ENCODE peak calls at places on chromosomes 1 and 21, in four cellular contexts. O is Peyer's patch, B is BE2C, G is D721Med. L is an unnamed sample.

GRCh38 chr1:54253480-54253879 is 53.5 kb downstream of the MRPL37 start:
- DNase-seq in O (no peak), B (no peak), G (no peak), L (no peak)

GRCh38 chr1:62299426-62300200 is 19.6 kb downstream of the KANK4 start:
- DNase-seq in O (no peak), B (no peak), G (no peak), L (no peak)

GRCh38 chr1:183218981-183219621 is 33.0 kb downstream of the LAMC2 start:
- DNase-seq in O (no peak), B (no peak), G (no peak), L (no peak)

GRCh38 chr1:24101796-24102580 is 9.9 kb downstream of the MYOM3 start:
- DNase-seq in O (peak; percentile 76), B (peak; percentile 37), G (no peak), L (no peak)

GRCh38 chr1:150194381-150195031 is 41.4 kb downstream of the ANP32E start:
- DNase-seq in O (no peak), B (no peak), G (no peak), L (no peak)

GRCh38 chr1:26772687-26773086 is 15.1 kb upstream of the PIGV start:
- DNase-seq in O (no peak), B (no peak), G (no peak), L (no peak)

GRCh38 chr1:936865-937264 is 13.1 kb downstream of the SAMD11 start:
- DNase-seq in O (no peak), B (no peak), G (no peak), L (no peak)

GRCh38 chr1:105427543-105427942 is 1628.9 kb upstream of the PRMT6 start:
- DNase-seq in O (no peak), B (no peak), G (no peak), L (no peak)

GRCh38 chr1:23208527-23208926 is 8.8 kb downstream of the HTR1D start:
- DNase-seq in O (no peak), B (no peak), G (no peak), L (no peak)

GRCh38 chr1:61776091-61776490 is 33.8 kb downstream of the PATJ start:
- DNase-seq in O (no peak), B (no peak), G (no peak), L (no peak)

GRCh38 chr21:29673096-29673610 is 266.6 kb downstream of the GRIK1 start:
- DNase-seq in O (no peak), B (no peak), G (no peak), L (no peak)

GRCh38 chr1:170630977-170631376 is 33.0 kb upstream of the PRRX1 start:
- DNase-seq in O (no peak), B (no peak), G (no peak), L (no peak)

GRCh38 chr1:167715653-167716302 is 6.0 kb upstream of the MPZL1 start:
- DNase-seq in O (no peak), B (no peak), G (no peak), L (no peak)

GRCh38 chr1:65267291-65268087 is 41.9 kb upstream of the DNAJC6 start:
- DNase-seq in O (no peak), B (no peak), G (no peak), L (no peak)

GRCh38 chr1:30852026-30852425 is 56.5 kb downstream of the SDC3 start:
- DNase-seq in O (peak; percentile 59), B (no peak), G (no peak), L (no peak)

GRCh38 chr1:53182688-53183276 is 13.8 kb upstream of the CPT2 start:
- DNase-seq in O (no peak), B (no peak), G (no peak), L (no peak)

GRCh38 chr1:77534456-77534855 is 148.0 kb downstream of the ZZZ3 start:
- DNase-seq in O (no peak), B (no peak), G (no peak), L (no peak)

GRCh38 chr1:115874929-115875328 is 34.0 kb upstream of the NHLH2 start:
- DNase-seq in O (no peak), B (no peak), G (no peak), L (no peak)

GRCh38 chr1:218365600-218365999 is 20.5 kb downstream of the TGFB2 start:
- DNase-seq in O (no peak), B (no peak), G (no peak), L (no peak)

GRCh38 chr1:225816643-225817538 is 7.0 kb downstream of the EPHX1 start:
- DNase-seq in O (no peak), B (no peak), G (no peak), L (no peak)

GRCh38 chr1:40783001-40783905 is at the start of gene KCNQ4:
- DNase-seq in O (peak; percentile 71), B (peak; percentile 29), G (no peak), L (peak; percentile 65)

GRCh38 chr1:85116856-85117255 is 68.6 kb upstream of the MCOLN3 start:
- DNase-seq in O (no peak), B (no peak), G (no peak), L (no peak)

GRCh38 chr1:177969825-177970371 is at the start of gene SEC16B:
- DNase-seq in O (peak; percentile 82), B (no peak), G (no peak), L (no peak)

GRCh38 chr21:45150630-45151265 is 76.4 kb downstream of the ADARB1 start:
- DNase-seq in O (no peak), B (no peak), G (no peak), L (no peak)

GRCh38 chr1:36920801-36921405 is 113.4 kb downstream of the GRIK3 start:
- DNase-seq in O (no peak), B (no peak), G (no peak), L (no peak)

GRCh38 chr1:21289700-21290545 is at the start of gene ECE1:
- DNase-seq in O (peak; percentile 72), B (no peak), G (no peak), L (peak; percentile 60)

GRCh38 chr1:212820969-212821368 is 26.5 kb downstream of the SPATA45 start:
- DNase-seq in O (no peak), B (no peak), G (no peak), L (no peak)

GRCh38 chr21:42306366-42307035 is 8.7 kb downstream of the TFF3 start:
- DNase-seq in O (peak; percentile 44), B (no peak), G (no peak), L (no peak)

GRCh38 chr1:154871374-154871773 is 1.3 kb upstream of the KCNN3 start:
- DNase-seq in O (no peak), B (no peak), G (no peak), L (no peak)

GRCh38 chr1:154869351-154870116 is 547 bp downstream of the KCNN3 start:
- DNase-seq in O (no peak), B (peak; percentile 77), G (no peak), L (no peak)

GRCh38 chr1:154870734-154871133 is 653 bp upstream of the KCNN3 start:
- DNase-seq in O (no peak), B (no peak), G (no peak), L (no peak)

GRCh38 chr1:154867841-154868610 is 2.1 kb downstream of the KCNN3 start:
- DNase-seq in O (no peak), B (no peak), G (no peak), L (no peak)

DNA sequence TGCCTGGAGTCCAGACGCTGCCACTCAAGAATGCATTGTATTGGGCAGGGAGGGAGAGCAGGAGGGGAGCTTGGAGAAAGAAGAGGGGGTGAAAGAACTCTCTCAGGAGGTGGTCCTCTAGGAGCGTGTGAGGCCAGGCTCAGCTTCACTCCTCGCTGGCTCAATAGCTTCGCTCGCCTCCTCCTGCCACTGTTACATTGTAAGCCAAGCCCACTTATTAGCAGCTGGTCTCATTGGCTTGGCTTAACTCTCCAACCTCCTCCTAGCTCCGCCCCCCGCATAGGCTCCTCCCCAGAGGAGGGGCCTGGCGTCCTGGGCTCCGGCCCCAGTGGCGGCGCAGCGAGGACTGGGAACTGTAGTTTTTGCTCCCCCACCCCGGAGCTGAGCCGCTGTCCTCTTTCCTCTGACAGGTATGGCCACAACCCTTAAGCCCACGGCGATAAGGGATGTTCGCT is at the start of gene KCNN3:
- DNase-seq in O (peak; percentile 94), B (peak; percentile 97), G (peak; percentile 80), L (peak; percentile 95)
- TF ChIP-seq CTCF in O (no peak), B (peak; percentile 6), G (no peak), L (no peak)

GRCh38 chr1:232628335-232629214 is 1.4 kb downstream of the SIPA1L2 start:
- DNase-seq in O (no peak), B (no peak), G (no peak), L (no peak)
- TF ChIP-seq CTCF in O (peak; percentile 56), B (peak; percentile 58), G (peak; percentile 49), L (no peak)

DNA sequence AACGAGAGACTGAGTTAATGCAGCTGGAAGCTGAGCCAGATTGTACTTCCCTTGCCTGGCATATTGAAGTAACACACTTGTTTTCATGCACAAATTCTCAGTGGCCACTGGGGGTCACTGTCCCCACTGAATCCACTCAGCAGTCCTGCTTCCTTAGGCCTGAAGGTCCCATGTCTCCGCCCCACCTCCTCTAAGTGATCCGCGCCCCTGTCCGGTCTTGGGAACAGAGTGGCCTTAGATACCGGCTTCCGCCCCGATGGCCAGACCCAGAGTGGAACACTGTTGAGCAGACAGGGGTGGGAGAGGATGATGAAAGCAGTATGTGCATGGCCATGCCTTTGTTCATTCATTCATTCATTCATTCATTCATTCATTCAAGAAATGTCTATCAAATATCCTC is 34.8 kb downstream of the CHAF1B start:
- DNase-seq in O (peak; percentile 72), B (peak; percentile 80), G (peak; percentile 81), L (peak; percentile 80)
- TF ChIP-seq CTCF in O (peak; percentile 59), B (peak; percentile 88), G (peak; percentile 58), L (peak; percentile 47)

GRCh38 chr1:209673631-209674417 is 1.4 kb upstream of the G0S2 start:
- DNase-seq in O (no peak), B (no peak), G (no peak), L (no peak)

GRCh38 chr1:209678981-209679539 is 3.8 kb downstream of the G0S2 start:
- DNase-seq in O (no peak), B (no peak), G (no peak), L (no peak)

GRCh38 chr1:209672705-209673630 is 2.2 kb upstream of the G0S2 start:
- DNase-seq in O (no peak), B (no peak), G (no peak), L (peak; percentile 86)

GRCh38 chr1:209674957-209675566 is at the start of gene G0S2:
- DNase-seq in O (peak; percentile 74), B (peak; percentile 34), G (no peak), L (peak; percentile 27)

GRCh38 chr1:209675567-209676154 is 449 bp downstream of the G0S2 start:
- DNase-seq in O (peak; percentile 63), B (peak; percentile 39), G (no peak), L (no peak)
- TF ChIP-seq CTCF in O (no peak), B (peak; percentile 10), G (no peak), L (no peak)

DNA sequence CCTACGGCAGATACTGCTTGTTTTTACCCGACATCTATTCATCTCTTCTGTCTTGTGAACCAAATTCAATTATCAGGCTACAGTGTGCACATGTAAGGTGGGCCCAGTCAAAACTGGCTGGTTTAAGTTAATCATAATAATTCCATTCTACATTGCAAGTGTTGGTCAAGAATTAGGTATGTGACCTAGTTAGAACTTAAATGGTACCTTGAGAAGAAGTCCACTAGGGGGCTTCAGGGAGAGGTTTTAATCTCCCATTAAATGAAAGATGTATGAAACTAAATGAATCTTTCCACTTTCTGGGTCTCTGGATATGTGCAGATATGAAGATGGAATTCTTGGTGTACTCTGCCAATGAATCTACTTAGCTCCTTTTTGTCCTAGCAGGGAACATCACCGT is 187.1 kb downstream of the CDC42BPA start:
- DNase-seq in O (no peak), B (no peak), G (no peak), L (peak; percentile 33)
- TF ChIP-seq CTCF in O (peak; percentile 34), B (peak; percentile 65), G (peak; percentile 32), L (no peak)

L was measured in GM20000.